ENCODE peak calls at places on chromosomes 16 and 17, in seven cellular contexts. One of them, this sample, is unnamed.

GRCh38 chr17:65468321-65468720 is 93.1 kb downstream of the AXIN2 start:
- DNase-seq in tibial artery: no peak
- DNase-seq in AG04450: no peak
- DNase-seq in heart right ventricle: no peak
- DNase-seq in RWPE2: no peak
- DNase-seq in fibroblast of mammary gland: no peak
- DNase-seq in GM12878: no peak
- DNase-seq in this sample: peak; percentile 1

GRCh38 chr16:87845213-87845612 is 24.1 kb downstream of the SLC7A5 start:
- DNase-seq in AG04450: no peak
- DNase-seq in GM12878: no peak
- DNase-seq in tibial artery: no peak
- DNase-seq in heart right ventricle: no peak
- DNase-seq in fibroblast of mammary gland: no peak
- DNase-seq in RWPE2: no peak
- DNase-seq in this sample: no peak

GRCh38 chr17:60914078-60914477 is 236.4 kb downstream of the BCAS3 start:
- DNase-seq in tibial artery: no peak
- DNase-seq in RWPE2: no peak
- DNase-seq in GM12878: no peak
- DNase-seq in heart right ventricle: no peak
- DNase-seq in AG04450: no peak
- DNase-seq in fibroblast of mammary gland: no peak
- DNase-seq in this sample: no peak

GRCh38 chr17:62611767-62612166 is 15.7 kb upstream of the MRC2 start:
- DNase-seq in tibial artery: no peak
- DNase-seq in AG04450: no peak
- DNase-seq in RWPE2: no peak
- DNase-seq in heart right ventricle: no peak
- DNase-seq in fibroblast of mammary gland: no peak
- DNase-seq in GM12878: peak; percentile 15
- DNase-seq in this sample: peak; percentile 35

GRCh38 chr16:66656547-66656946 is 40.0 kb downstream of the CMTM4 start:
- DNase-seq in RWPE2: no peak
- DNase-seq in GM12878: no peak
- DNase-seq in AG04450: no peak
- DNase-seq in fibroblast of mammary gland: peak; percentile 92
- DNase-seq in heart right ventricle: no peak
- DNase-seq in tibial artery: no peak
- DNase-seq in this sample: no peak

GRCh38 chr17:2808367-2809335 is 12.4 kb downstream of the RAP1GAP2 start:
- DNase-seq in heart right ventricle: no peak
- DNase-seq in GM12878: no peak
- DNase-seq in AG04450: no peak
- DNase-seq in fibroblast of mammary gland: no peak
- DNase-seq in RWPE2: no peak
- DNase-seq in tibial artery: no peak
- DNase-seq in this sample: no peak

GRCh38 chr16:87580855-87581261 is 21.4 kb upstream of the JPH3 start:
- DNase-seq in fibroblast of mammary gland: peak; percentile 88
- DNase-seq in heart right ventricle: no peak
- DNase-seq in GM12878: no peak
- DNase-seq in tibial artery: no peak
- DNase-seq in RWPE2: no peak
- DNase-seq in AG04450: no peak
- DNase-seq in this sample: no peak

GRCh38 chr17:2691965-2692780 is 19.4 kb downstream of the CLUH start:
- DNase-seq in RWPE2: peak; percentile 60
- DNase-seq in GM12878: no peak
- DNase-seq in heart right ventricle: peak; percentile 4
- DNase-seq in tibial artery: peak; percentile 60
- DNase-seq in fibroblast of mammary gland: no peak
- DNase-seq in AG04450: no peak
- DNase-seq in this sample: no peak

GRCh38 chr16:711548-712320 is 3.2 kb upstream of the METRN start:
- DNase-seq in RWPE2: no peak
- DNase-seq in GM12878: no peak
- DNase-seq in tibial artery: peak; percentile 83
- DNase-seq in heart right ventricle: peak; percentile 72
- DNase-seq in AG04450: no peak
- DNase-seq in fibroblast of mammary gland: peak; percentile 59
- DNase-seq in this sample: no peak

GRCh38 chr16:20735504-20735903 is 6.1 kb downstream of the THUMPD1 start:
- DNase-seq in fibroblast of mammary gland: peak; percentile 28
- DNase-seq in heart right ventricle: no peak
- DNase-seq in GM12878: no peak
- DNase-seq in RWPE2: no peak
- DNase-seq in tibial artery: no peak
- DNase-seq in AG04450: no peak
- DNase-seq in this sample: no peak

GRCh38 chr16:27867122-27868110 is 196.1 kb downstream of the GSG1L start:
- DNase-seq in tibial artery: no peak
- DNase-seq in GM12878: no peak
- DNase-seq in AG04450: peak; percentile 8
- DNase-seq in heart right ventricle: peak; percentile 28
- DNase-seq in RWPE2: no peak
- DNase-seq in fibroblast of mammary gland: peak; percentile 59
- DNase-seq in this sample: peak; percentile 18

GRCh38 chr17:66171692-66172091 is 20.2 kb downstream of the CEP112 start:
- DNase-seq in AG04450: no peak
- DNase-seq in GM12878: no peak
- DNase-seq in heart right ventricle: no peak
- DNase-seq in fibroblast of mammary gland: no peak
- DNase-seq in RWPE2: no peak
- DNase-seq in tibial artery: no peak
- DNase-seq in this sample: no peak

GRCh38 chr17:29162909-29163341 is 17.3 kb downstream of the MYO18A start:
- DNase-seq in RWPE2: no peak
- DNase-seq in tibial artery: no peak
- DNase-seq in GM12878: no peak
- DNase-seq in heart right ventricle: no peak
- DNase-seq in AG04450: no peak
- DNase-seq in fibroblast of mammary gland: peak; percentile 63
- DNase-seq in this sample: no peak

GRCh38 chr16:50630394-50631020 is 50.6 kb downstream of the SNX20 start:
- DNase-seq in GM12878: no peak
- DNase-seq in heart right ventricle: no peak
- DNase-seq in RWPE2: no peak
- DNase-seq in tibial artery: no peak
- DNase-seq in fibroblast of mammary gland: no peak
- DNase-seq in AG04450: no peak
- DNase-seq in this sample: no peak

GRCh38 chr16:66495440-66495839 is 54.5 kb downstream of the TK2 start:
- DNase-seq in RWPE2: no peak
- DNase-seq in AG04450: no peak
- DNase-seq in fibroblast of mammary gland: no peak
- DNase-seq in GM12878: no peak
- DNase-seq in heart right ventricle: no peak
- DNase-seq in tibial artery: peak; percentile 1
- DNase-seq in this sample: no peak

GRCh38 chr16:85523602-85524364 is 89.3 kb upstream of the GSE1 start:
- DNase-seq in GM12878: no peak
- DNase-seq in tibial artery: peak; percentile 82
- DNase-seq in fibroblast of mammary gland: peak; percentile 18
- DNase-seq in RWPE2: no peak
- DNase-seq in AG04450: no peak
- DNase-seq in heart right ventricle: peak; percentile 59
- DNase-seq in this sample: no peak

GRCh38 chr17:15744091-15744676 is 12.1 kb downstream of the TBC1D26 start:
- DNase-seq in GM12878: no peak
- DNase-seq in heart right ventricle: no peak
- DNase-seq in RWPE2: no peak
- DNase-seq in tibial artery: no peak
- DNase-seq in fibroblast of mammary gland: no peak
- DNase-seq in AG04450: no peak
- DNase-seq in this sample: no peak

GRCh38 chr17:36545465-36546417 is 1.0 kb downstream of the GGNBP2 start:
- DNase-seq in tibial artery: peak; percentile 99
- DNase-seq in AG04450: peak; percentile 95
- DNase-seq in fibroblast of mammary gland: peak; percentile 97
- DNase-seq in RWPE2: peak; percentile 97
- DNase-seq in heart right ventricle: peak; percentile 97
- DNase-seq in GM12878: peak; percentile 82
- DNase-seq in this sample: peak; percentile 92

GRCh38 chr17:72693147-72693878 is 399.2 kb downstream of the SLC39A11 start:
- DNase-seq in RWPE2: no peak
- DNase-seq in GM12878: no peak
- DNase-seq in heart right ventricle: no peak
- DNase-seq in AG04450: no peak
- DNase-seq in tibial artery: no peak
- DNase-seq in fibroblast of mammary gland: peak; percentile 66
- DNase-seq in this sample: no peak

GRCh38 chr16:11461595-11461990 is 116.3 kb downstream of the RMI2 start:
- DNase-seq in fibroblast of mammary gland: no peak
- DNase-seq in tibial artery: no peak
- DNase-seq in AG04450: no peak
- DNase-seq in GM12878: no peak
- DNase-seq in RWPE2: no peak
- DNase-seq in heart right ventricle: no peak
- DNase-seq in this sample: no peak

GRCh38 chr16:22664561-22664997 is 149.4 kb upstream of the HS3ST2 start:
- DNase-seq in tibial artery: no peak
- DNase-seq in RWPE2: no peak
- DNase-seq in AG04450: no peak
- DNase-seq in fibroblast of mammary gland: no peak
- DNase-seq in GM12878: no peak
- DNase-seq in heart right ventricle: no peak
- DNase-seq in this sample: peak; percentile 19

DNA sequence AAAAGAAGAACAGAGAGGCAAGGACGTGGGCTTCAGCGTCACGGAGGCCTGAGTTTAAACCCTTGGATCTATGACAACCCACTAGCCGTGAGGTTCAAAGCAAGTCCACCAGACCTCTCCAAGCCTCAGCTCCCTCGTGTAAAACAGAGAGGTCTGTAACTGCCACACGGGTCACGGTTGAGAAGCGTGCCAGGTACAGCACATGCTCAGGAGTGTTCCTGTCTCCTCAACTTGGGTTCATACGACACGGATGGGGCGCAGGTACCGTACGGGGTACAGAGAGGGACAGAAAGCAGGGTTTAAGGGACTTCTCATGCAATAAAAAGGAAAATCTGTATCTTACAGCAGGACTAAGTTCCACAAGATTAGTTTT is 91.7 kb downstream of the NXN start:
- DNase-seq in tibial artery: no peak
- DNase-seq in GM12878: no peak
- DNase-seq in AG04450: no peak
- DNase-seq in heart right ventricle: no peak
- DNase-seq in RWPE2: no peak
- DNase-seq in fibroblast of mammary gland: no peak
- DNase-seq in this sample: no peak
- H3K4me3 ChIP-seq in tibial artery: no peak overlapping the region
- H3K4me3 ChIP-seq in GM12878: no peak overlapping the region
- H3K4me3 ChIP-seq in AG04450: no peak overlapping the region
- H3K4me3 ChIP-seq in heart right ventricle: no peak overlapping the region
- H3K4me3 ChIP-seq in RWPE2: no peak overlapping the region
- H3K4me3 ChIP-seq in fibroblast of mammary gland: no peak overlapping the region
- H3K4me3 ChIP-seq in this sample: no peak overlapping the region

GRCh38 chr16:58259995-58260394 is 34.8 kb downstream of the PRSS54 start:
- DNase-seq in fibroblast of mammary gland: no peak
- DNase-seq in heart right ventricle: no peak
- DNase-seq in RWPE2: no peak
- DNase-seq in tibial artery: no peak
- DNase-seq in GM12878: no peak
- DNase-seq in AG04450: no peak
- DNase-seq in this sample: no peak
- TF ChIP-seq CTCF in fibroblast of mammary gland: no peak
- TF ChIP-seq CTCF in heart right ventricle: no peak
- TF ChIP-seq CTCF in RWPE2: no peak
- TF ChIP-seq CTCF in tibial artery: no peak
- TF ChIP-seq CTCF in GM12878: no peak
- TF ChIP-seq CTCF in AG04450: no peak
- TF ChIP-seq CTCF in this sample: no peak

DNA sequence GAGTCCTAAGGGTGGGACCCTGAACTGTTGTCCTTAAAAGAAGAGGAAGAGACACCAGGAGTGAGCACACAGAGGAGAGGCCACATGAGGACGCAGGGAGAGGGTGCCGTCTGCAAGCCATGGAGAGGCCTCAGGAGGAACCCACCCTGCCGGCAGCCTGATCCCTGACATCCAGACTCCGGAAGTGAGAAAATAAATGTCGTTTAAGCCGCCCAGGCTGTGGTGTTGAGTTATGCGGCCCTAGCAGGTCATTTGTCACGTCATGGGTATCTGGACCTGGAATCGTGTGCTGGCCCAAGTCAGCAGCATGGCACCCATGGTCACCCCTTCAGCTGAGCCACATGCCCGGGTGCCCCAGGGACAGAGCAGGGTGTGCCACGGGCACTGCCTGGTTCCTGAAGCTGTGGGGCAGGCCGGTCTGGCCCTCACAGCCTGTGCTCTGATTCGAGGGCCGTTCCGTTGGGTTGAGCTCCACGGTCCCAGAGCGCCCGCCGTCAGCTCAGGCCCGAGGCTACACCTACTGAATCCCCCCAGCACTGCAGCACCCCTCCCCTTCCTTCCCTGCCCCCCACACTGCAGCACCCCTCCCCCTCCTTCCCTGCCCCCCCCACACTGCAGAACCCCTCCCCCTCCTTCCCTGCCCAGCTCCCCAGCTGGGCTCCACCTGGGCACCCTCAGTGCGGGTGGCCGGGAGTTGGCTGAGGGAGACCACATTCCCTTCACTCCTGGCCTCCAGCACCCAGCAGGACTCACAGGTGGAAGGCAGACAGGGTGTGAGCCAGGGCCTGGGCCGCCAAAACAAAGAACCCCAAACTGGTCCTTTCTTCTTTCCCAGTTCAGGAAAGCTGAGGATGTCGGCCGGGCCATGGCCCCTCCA is 2.7 kb upstream of the CCDC57 start:
- DNase-seq in heart right ventricle: no peak
- DNase-seq in RWPE2: peak; percentile 73
- DNase-seq in AG04450: no peak
- DNase-seq in GM12878: no peak
- DNase-seq in tibial artery: no peak
- DNase-seq in fibroblast of mammary gland: no peak
- DNase-seq in this sample: no peak
- H3K4me3 ChIP-seq in heart right ventricle: no peak overlapping the region
- H3K4me3 ChIP-seq in RWPE2: no peak overlapping the region
- H3K4me3 ChIP-seq in AG04450: no peak overlapping the region
- H3K4me3 ChIP-seq in GM12878: no peak overlapping the region
- H3K4me3 ChIP-seq in tibial artery: no peak overlapping the region
- H3K4me3 ChIP-seq in fibroblast of mammary gland: no peak overlapping the region
- H3K4me3 ChIP-seq in this sample: no peak overlapping the region

GRCh38 chr16:77784441-77785356 is 3.7 kb upstream of the VAT1L start:
- DNase-seq in tibial artery: no peak
- DNase-seq in AG04450: no peak
- DNase-seq in fibroblast of mammary gland: peak; percentile 17
- DNase-seq in RWPE2: no peak
- DNase-seq in heart right ventricle: no peak
- DNase-seq in GM12878: no peak
- DNase-seq in this sample: no peak
- TF ChIP-seq CTCF in tibial artery: no peak
- TF ChIP-seq CTCF in AG04450: peak; percentile 44
- TF ChIP-seq CTCF in fibroblast of mammary gland: peak; percentile 28
- TF ChIP-seq CTCF in RWPE2: peak; percentile 35
- TF ChIP-seq CTCF in heart right ventricle: peak; percentile 22
- TF ChIP-seq CTCF in GM12878: peak; percentile 13
- TF ChIP-seq CTCF in this sample: peak; percentile 21

This sample was measured in GM12864.